ENCODE peak calls at places on chromosomes 1 and 21, in nine cellular contexts. I is fibroblast of the conjunctiva; H is H54; M is colonic mucosa; X is stimulated activated CD4-positive, alpha-beta T cell treated with anti-CD3 and anti-CD28 coated beads, TNF-alpha, amount 100 ng/mL, for 4 hours; S is AG08396; B is activated CD8-positive, alpha-beta memory T cell treated with anti-CD3 and anti-CD28 coated beads, Interleukin-2, amount 10 ng/mL, durations not matched to agents 7 days and 5 days; F is COR-L47; T is sciatic nerve. W is an unnamed sample.

GRCh38 chr21:30779269-30779668 is 24.0 kb upstream of the KRTAP21-1 start:
- DNase-seq in I (no peak), H (no peak), M (no peak), X (no peak), S (no peak), B (no peak), F (no peak), T (no peak), W (no peak)

GRCh38 chr1:25809283-25809926 is 9.4 kb downstream of the SELENON start:
- DNase-seq in I (no peak), H (no peak), M (no peak), X (no peak), S (no peak), B (no peak), F (no peak), T (no peak), W (no peak)

GRCh38 chr21:34582506-34583150 is 32.3 kb downstream of the RCAN1 start:
- DNase-seq in I (peak), H (peak), M (peak), X (no peak), S (peak), B (no peak), F (no peak), T (no peak), W (no peak)

GRCh38 chr1:88557044-88557443 is 127.0 kb upstream of the PKN2 start:
- DNase-seq in I (no peak), H (no peak), M (no peak), X (no peak), S (no peak), B (no peak), F (no peak), T (no peak), W (no peak)

GRCh38 chr1:50422675-50422945 is 633 bp downstream of the DMRTA2 start:
- DNase-seq in I (no peak), H (no peak), M (no peak), X (no peak), S (no peak), B (no peak), F (no peak), T (no peak), W (no peak)

GRCh38 chr1:178223289-178223688 is 129.4 kb downstream of the RASAL2 start:
- DNase-seq in I (no peak), H (no peak), M (no peak), X (no peak), S (no peak), B (no peak), F (no peak), T (no peak), W (no peak)

GRCh38 chr1:102875756-102876155 is 232.6 kb downstream of the COL11A1 start:
- DNase-seq in I (no peak), H (no peak), M (no peak), X (no peak), S (no peak), B (no peak), F (peak), T (no peak), W (no peak)

GRCh38 chr1:228084325-228084724 is 1.8 kb downstream of the ARF1 start:
- DNase-seq in I (peak), H (no peak), M (no peak), X (no peak), S (peak), B (no peak), F (no peak), T (no peak), W (no peak)

GRCh38 chr1:78102082-78102481 is 56.3 kb downstream of the GIPC2 start:
- DNase-seq in I (peak), H (peak), M (no peak), X (no peak), S (peak), B (no peak), F (no peak), T (no peak), W (no peak)

GRCh38 chr1:6497215-6497866 is 5.9 kb upstream of the PLEKHG5 start:
- DNase-seq in I (no peak), H (no peak), M (no peak), X (peak), S (peak), B (peak), F (peak), T (no peak), W (peak)

GRCh38 chr1:9891207-9891606 is 18.9 kb downstream of the CTNNBIP1 start:
- DNase-seq in I (no peak), H (no peak), M (no peak), X (no peak), S (no peak), B (no peak), F (peak), T (no peak), W (no peak)

GRCh38 chr21:39316062-39316461 is 2.6 kb upstream of the BRWD1 start:
- DNase-seq in I (no peak), H (peak), M (no peak), X (no peak), S (no peak), B (no peak), F (no peak), T (no peak), W (no peak)

GRCh38 chr1:38559180-38559874 is 300.2 kb downstream of the RRAGC start:
- DNase-seq in I (no peak), H (no peak), M (peak), X (peak), S (no peak), B (peak), F (no peak), T (peak), W (peak)

GRCh38 chr21:36718951-36719501 is 20.1 kb downstream of the SIM2 start:
- DNase-seq in I (no peak), H (no peak), M (peak), X (no peak), S (no peak), B (no peak), F (no peak), T (peak), W (no peak)

W was measured in activated CD4-positive, alpha-beta memory T cell treated with anti-CD3 and anti-CD28 coated beads, Interleukin-2, amount 10 ng/mL, durations not matched to agents 7 days and 5 days.